ENCODE peak calls at places on chromosomes 3 and 15, in six cellular contexts. S is A549, A is sigmoid colon, K is upper lobe of left lung, J is K562, T is transverse colon. Q is an unnamed sample.

GRCh38 chr15:99452728-99453643 is 112.8 kb upstream of the MEF2A start:
- DNase-seq in T (peak; percentile 67), K (peak; percentile 80), S (no peak), J (no peak), A (peak; percentile 91), Q (peak; percentile 69)

GRCh38 chr15:48059786-48060185 is 61.0 kb upstream of the SLC24A5 start:
- DNase-seq in K (peak; percentile 1), T (no peak), S (no peak), A (no peak), J (no peak), Q (peak; percentile 24)

GRCh38 chr3:101842245-101842934 is 6.9 kb upstream of the NFKBIZ start:
- DNase-seq in K (no peak), S (peak; percentile 44), T (no peak), A (no peak), J (no peak), Q (no peak)

GRCh38 chr3:100419406-100419805 is 18.1 kb downstream of the LNP1 start:
- DNase-seq in K (no peak), A (no peak), J (no peak), T (no peak), S (no peak), Q (no peak)

GRCh38 chr3:187799942-187800637 is 54.8 kb upstream of the BCL6 start:
- DNase-seq in K (no peak), S (no peak), A (no peak), T (no peak), J (no peak), Q (no peak)

GRCh38 chr3:148066787-148067186 is 630.9 kb upstream of the AGTR1 start:
- DNase-seq in J (no peak), S (no peak), A (no peak), T (no peak), K (no peak), Q (no peak)

GRCh38 chr3:148600902-148601765 is 96.6 kb upstream of the AGTR1 start:
- DNase-seq in A (no peak), J (no peak), S (peak; percentile 92), K (no peak), T (peak; percentile 19), Q (no peak)

GRCh38 chr3:127674099-127674792 is 1.5 kb downstream of the ABTB1 start:
- DNase-seq in K (no peak), J (no peak), A (peak; percentile 48), T (no peak), S (no peak), Q (peak; percentile 9)

GRCh38 chr15:84725001-84725491 is 9.1 kb upstream of the SEC11A start:
- DNase-seq in J (no peak), T (no peak), K (no peak), A (no peak), S (no peak), Q (no peak)
- H3K4me3 ChIP-seq in J (no peak overlapping the region), T (no peak overlapping the region), K (no peak overlapping the region), A (no peak overlapping the region), S (no peak overlapping the region), Q (no peak overlapping the region)

GRCh38 chr3:29140706-29141105 is 140.2 kb upstream of the RBMS3 start:
- DNase-seq in A (no peak), K (no peak), J (no peak), S (no peak), T (no peak), Q (no peak)
- H3K27ac ChIP-seq in A (peak overlapping the region; percentile 74), K (no peak overlapping the region), J (no peak overlapping the region), S (no peak overlapping the region), T (peak overlapping the region; percentile 60), Q (peak overlapping the region; percentile 9)

GRCh38 chr3:52298147-52299098 is 10.8 kb downstream of the GLYCTK start:
- DNase-seq in K (peak; percentile 62), S (no peak), T (no peak), J (peak; percentile 49), A (no peak), Q (no peak)

GRCh38 chr3:52297242-52298146 is 9.9 kb downstream of the GLYCTK start:
- DNase-seq in A (no peak), J (no peak), S (no peak), T (no peak), K (no peak), Q (no peak)

GRCh38 chr3:52301042-52301441 is 13.4 kb downstream of the GLYCTK start:
- DNase-seq in J (no peak), S (no peak), A (no peak), K (no peak), T (no peak), Q (no peak)

GRCh38 chr3:52299247-52299657 is 11.6 kb downstream of the GLYCTK start:
- DNase-seq in S (no peak), A (no peak), J (no peak), T (no peak), K (no peak), Q (no peak)

GRCh38 chr3:52299815-52300611 is 12.4 kb downstream of the GLYCTK start:
- DNase-seq in K (no peak), S (peak; percentile 38), A (no peak), J (peak; percentile 83), T (no peak), Q (no peak)
- TF ChIP-seq EP300 in K (no peak), S (no peak), A (no peak), J (peak; percentile 84), T (no peak), Q (no peak)

GRCh38 chr15:75451674-75452363 is at the start of gene SIN3A:
- DNase-seq in J (peak; percentile 74), S (peak; percentile 100), T (peak; percentile 99), A (peak; percentile 100), K (peak; percentile 99), Q (peak; percentile 98)
- H3K4me3 ChIP-seq in J (peak within 1 kb of the TSS; percentile 86), S (peak within 1 kb of the TSS; percentile 67), T (peak within 1 kb of the TSS; percentile 66), A (peak within 1 kb of the TSS; percentile 88), K (peak within 1 kb of the TSS; percentile 88), Q (peak within 1 kb of the TSS; percentile 90)

Q was measured in tibial nerve.